ENCODE peak calls at places on chromosomes 12 and 14, in eight cellular contexts. M is spleen, G is K562, U is endothelial cell of umbilical vein, C is breast epithelium, T is HL-60, Y is upper lobe of left lung, Q is sigmoid colon. F is an unnamed sample.

GRCh38 chr14:34030864-34031263 is 80.0 kb upstream of the EGLN3 start:
- DNase-seq in T (no peak), Q (no peak), M (no peak), U (no peak), C (no peak), G (no peak), Y (no peak), F (no peak)

GRCh38 chr14:90532826-90533525 is 136.1 kb downstream of the CALM1 start:
- DNase-seq in U (no peak), C (no peak), M (no peak), T (no peak), G (no peak), Y (no peak), Q (no peak), F (no peak)

GRCh38 chr12:107328442-107329133 is 235.2 kb upstream of the CRY1 start:
- DNase-seq in G (no peak), U (peak), Y (no peak), Q (no peak), C (no peak), M (no peak), T (no peak), F (no peak)

GRCh38 chr12:118356809-118357326 is 15.8 kb downstream of the TAOK3 start:
- DNase-seq in C (no peak), T (peak), U (no peak), G (no peak), M (no peak), Q (no peak), Y (no peak), F (no peak)

GRCh38 chr12:65832217-65832616 is 7.9 kb downstream of the HMGA2 start:
- DNase-seq in M (no peak), C (no peak), U (no peak), Q (no peak), G (no peak), Y (no peak), T (no peak), F (no peak)

GRCh38 chr14:61119006-61119405 is 138.0 kb downstream of the SLC38A6 start:
- DNase-seq in G (no peak), U (no peak), Y (no peak), M (no peak), C (no peak), Q (no peak), T (no peak), F (no peak)

GRCh38 chr12:120199595-120200306 is 1.2 kb downstream of the RPLP0 start:
- DNase-seq in C (no peak), U (peak), M (no peak), T (no peak), G (no peak), Y (no peak), Q (peak), F (no peak)

GRCh38 chr12:96456265-96456974 is 33.0 kb upstream of the CFAP54 start:
- DNase-seq in Y (no peak), M (no peak), T (no peak), U (no peak), Q (no peak), G (no peak), C (no peak), F (no peak)

GRCh38 chr14:102317564-102318248 is 1.8 kb upstream of the ZNF839 start:
- DNase-seq in Q (peak), T (peak), M (peak), C (peak), U (peak), G (no peak), Y (no peak), F (no peak)

GRCh38 chr12:67765969-67766368 is 117.4 kb downstream of the DYRK2 start:
- DNase-seq in Y (no peak), G (no peak), U (no peak), T (no peak), M (no peak), Q (no peak), C (no peak), F (no peak)

GRCh38 chr12:110641512-110641911 is 27.6 kb downstream of the TCTN1 start:
- DNase-seq in Y (peak), M (no peak), C (no peak), T (no peak), G (no peak), U (no peak), Q (no peak), F (no peak)

GRCh38 chr12:60100150-60100549 is 504.3 kb downstream of the SLC16A7 start:
- DNase-seq in T (no peak), Q (no peak), U (no peak), C (no peak), M (no peak), G (no peak), Y (no peak), F (no peak)

GRCh38 chr12:19739195-19739776 is 300.0 kb downstream of the AEBP2 start:
- DNase-seq in M (no peak), C (no peak), T (no peak), Y (no peak), Q (no peak), G (peak), U (peak), F (no peak)

GRCh38 chr14:76929927-76930326 is 98.6 kb downstream of the IRF2BPL start:
- DNase-seq in T (peak), Y (no peak), G (peak), M (no peak), Q (peak), C (no peak), U (no peak), F (no peak)

GRCh38 chr14:98951521-98952152 is 320.4 kb downstream of the BCL11B start:
- DNase-seq in G (no peak), C (no peak), M (no peak), Q (peak), Y (no peak), U (no peak), T (no peak), F (no peak)

GRCh38 chr12:8077207-8077606 is 4.9 kb upstream of the NECAP1 start:
- DNase-seq in M (no peak), C (no peak), U (peak), Q (no peak), Y (no peak), G (no peak), T (no peak), F (no peak)

GRCh38 chr12:90064759-90065158 is 356.1 kb upstream of the ATP2B1 start:
- DNase-seq in G (no peak), T (no peak), M (no peak), Y (no peak), U (no peak), Q (no peak), C (no peak), F (no peak)

GRCh38 chr12:57861967-57862366 is 15.4 kb upstream of the CTDSP2 start:
- DNase-seq in T (no peak), G (no peak), Q (no peak), M (no peak), U (no peak), Y (no peak), C (no peak), F (no peak)

GRCh38 chr12:100986595-100987547 is 192.3 kb downstream of the ANO4 start:
- DNase-seq in M (no peak), Q (no peak), U (peak), G (no peak), Y (no peak), T (no peak), C (no peak), F (no peak)

GRCh38 chr12:126483145-126484068 is 1418.2 kb downstream of the AACS start:
- DNase-seq in Q (peak), Y (no peak), T (no peak), M (no peak), G (no peak), C (no peak), U (no peak), F (no peak)

GRCh38 chr12:82954572-82954971 is 267.9 kb downstream of the TMTC2 start:
- DNase-seq in M (no peak), U (no peak), Y (no peak), T (no peak), Q (no peak), G (no peak), C (no peak), F (no peak)

GRCh38 chr12:78179346-78179745 is 348.7 kb downstream of the NAV3 start:
- DNase-seq in U (no peak), M (no peak), T (no peak), G (no peak), Q (no peak), Y (no peak), C (no peak), F (no peak)

GRCh38 chr12:119694111-119694510 is 26.2 kb downstream of the PRKAB1 start:
- DNase-seq in T (no peak), U (no peak), C (no peak), Y (no peak), M (no peak), G (no peak), Q (no peak), F (no peak)

GRCh38 chr14:74571441-74571841 is 40.6 kb downstream of the LTBP2 start:
- DNase-seq in T (no peak), M (peak), Q (no peak), U (no peak), C (no peak), G (no peak), Y (no peak), F (no peak)

GRCh38 chr12:13316847-13317246 is 120.3 kb downstream of the EMP1 start:
- DNase-seq in T (no peak), Q (no peak), M (no peak), C (no peak), G (no peak), Y (no peak), U (no peak), F (no peak)

GRCh38 chr12:112524676-112525425 is 106.1 kb downstream of the PTPN11 start:
- DNase-seq in Y (no peak), U (no peak), G (no peak), C (no peak), M (peak), T (no peak), Q (no peak), F (no peak)

GRCh38 chr12:57575771-57576612 is 15.0 kb upstream of the PIP4K2C start:
- DNase-seq in G (no peak), C (no peak), Y (peak), Q (no peak), M (no peak), U (no peak), T (no peak), F (no peak)

GRCh38 chr12:99146730-99147129 is 500.8 kb upstream of the GARIN6 start:
- DNase-seq in Q (no peak), C (no peak), Y (no peak), U (no peak), T (no peak), G (no peak), M (no peak), F (no peak)

GRCh38 chr12:45660330-45660729 is 69.2 kb upstream of the ARID2 start:
- DNase-seq in T (no peak), Q (no peak), U (peak), M (no peak), G (no peak), Y (no peak), C (no peak), F (peak)

GRCh38 chr12:54364413-54364812 is at the start of gene GPR84:
- DNase-seq in Q (no peak), G (no peak), T (no peak), Y (no peak), M (no peak), C (no peak), U (no peak), F (no peak)

GRCh38 chr12:92926549-92926948 is 2.5 kb downstream of the EEA1 start:
- DNase-seq in C (no peak), Y (no peak), U (no peak), Q (no peak), T (no peak), G (no peak), M (no peak), F (no peak)

GRCh38 chr14:87834594-87834993 is 158.4 kb downstream of the GALC start:
- DNase-seq in G (no peak), T (no peak), Y (no peak), Q (no peak), U (no peak), C (no peak), M (no peak), F (no peak)

GRCh38 chr14:103500148-103500990 is 22.3 kb downstream of the CKB start:
- DNase-seq in C (peak), T (peak), U (peak), Q (peak), M (peak), G (peak), Y (peak), F (peak)
- TF ChIP-seq POLR2AphosphoS5 in C (peak), T (no peak), U (peak), Q (peak), M (peak), G (no peak), Y (no peak), F (no peak)

DNA sequence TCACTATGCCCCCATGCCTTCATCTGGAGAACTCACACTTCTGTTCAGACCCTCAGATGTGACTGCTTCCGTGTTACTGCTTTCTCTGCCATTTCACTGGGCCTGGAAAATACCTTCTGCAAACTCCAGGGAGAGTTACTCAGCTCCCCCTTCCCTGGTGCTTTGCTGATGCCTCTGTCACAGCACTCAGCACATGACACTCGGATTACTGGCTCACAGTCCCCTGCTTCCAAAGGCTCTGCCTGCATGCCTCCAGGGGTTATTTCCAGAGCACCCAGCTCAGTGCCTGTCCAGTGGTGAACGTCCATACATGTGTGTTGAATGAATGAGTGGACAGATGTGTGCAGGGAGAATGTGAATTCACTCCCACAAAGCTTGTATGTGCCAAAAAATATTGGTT is 237.2 kb upstream of the FKBP4 start:
- DNase-seq in G (no peak), Y (no peak), C (no peak), Q (peak), T (no peak), U (no peak), M (no peak), F (no peak)
- TF ChIP-seq POLR2AphosphoS5 in G (no peak), Y (no peak), C (no peak), Q (no peak), T (no peak), U (no peak), M (no peak), F (no peak)

GRCh38 chr12:84034891-84035290 is 877.7 kb downstream of the SLC6A15 start:
- DNase-seq in U (no peak), M (no peak), G (no peak), C (no peak), Q (no peak), T (no peak), Y (no peak), F (no peak)
- TF ChIP-seq POLR2AphosphoS5 in U (no peak), M (no peak), G (no peak), C (no peak), Q (no peak), T (no peak), Y (no peak), F (no peak)

DNA sequence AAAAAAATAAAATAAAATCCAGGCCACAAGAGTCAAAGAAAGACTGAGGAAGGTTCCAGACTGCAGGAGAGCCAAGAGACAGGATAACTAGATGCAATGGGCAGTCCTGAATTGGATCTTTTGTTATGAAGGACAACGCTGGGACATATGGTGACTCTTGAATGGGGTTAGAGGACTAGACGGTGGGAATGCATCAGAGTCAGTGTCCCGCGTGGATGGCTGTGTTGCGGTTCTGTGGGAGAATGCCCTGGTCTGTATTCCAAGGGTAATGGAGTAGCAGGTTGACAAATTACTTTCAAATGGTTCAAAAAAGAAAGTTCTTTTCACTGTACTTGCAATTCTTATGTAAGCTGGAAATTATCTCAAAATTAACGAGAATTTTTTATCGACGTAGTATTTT is 20.1 kb downstream of the SSH1 start:
- DNase-seq in G (no peak), T (no peak), M (no peak), C (no peak), Y (no peak), Q (no peak), U (no peak), F (no peak)
- TF ChIP-seq POLR2AphosphoS5 in G (no peak), T (no peak), M (no peak), C (no peak), Y (no peak), Q (no peak), U (no peak), F (no peak)

GRCh38 chr14:23058654-23059504 is 1.6 kb upstream of the CDH24 start:
- DNase-seq in T (no peak), C (no peak), Q (no peak), U (no peak), M (no peak), Y (peak), G (no peak), F (no peak)
- TF ChIP-seq POLR2AphosphoS5 in T (no peak), C (no peak), Q (peak), U (no peak), M (peak), Y (no peak), G (peak), F (no peak)

DNA sequence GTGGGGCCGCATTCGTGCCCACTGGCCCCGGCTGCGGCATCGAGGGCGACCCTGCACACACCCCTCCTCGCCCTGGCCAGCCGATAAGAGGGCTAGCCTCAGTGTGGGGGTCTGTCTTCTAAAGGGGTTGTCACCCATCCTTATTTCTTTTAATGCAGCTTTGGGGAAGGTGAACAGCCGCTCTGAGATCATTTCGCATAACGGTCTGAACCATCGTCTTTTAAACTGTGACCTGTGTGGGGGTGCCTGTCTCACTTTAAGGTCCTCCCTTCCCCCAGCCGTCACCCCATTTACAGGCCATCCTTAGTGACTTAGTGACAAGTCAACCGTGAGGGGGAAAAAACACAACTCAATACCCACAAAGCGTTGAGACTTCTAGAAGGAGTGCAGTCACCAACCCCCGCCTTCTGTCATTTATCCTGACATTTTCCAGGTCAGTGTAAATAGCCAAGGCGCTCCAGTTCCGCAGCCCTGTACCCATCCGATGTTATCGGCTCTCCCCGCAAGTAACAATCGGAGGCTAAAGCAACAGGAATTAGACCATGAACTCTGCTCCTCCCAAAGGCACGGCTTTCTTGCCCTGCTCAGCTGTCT is 469 bp upstream of the DENND5B start:
- DNase-seq in T (no peak), G (peak), Q (peak), Y (no peak), C (no peak), U (peak), M (no peak), F (no peak)
- TF ChIP-seq POLR2AphosphoS5 in T (no peak), G (no peak), Q (peak), Y (no peak), C (no peak), U (no peak), M (peak), F (no peak)